ENCODE peak calls at places on chromosomes 12 and 14, in eight cellular contexts. P is RWPE2, I is prostate gland, M is MG63, Q is tibial artery, Y is SJCRH30, G is NT2/D1, E is K562. F is an unnamed sample. For H3K27me3, the result is how much of the 10 kb centered on the place peaks cover.

GRCh38 chr14:82913396-82913795 is 1379.7 kb upstream of the SEL1L start:
- DNase-seq in P (no peak), I (no peak), M (no peak), Q (no peak), Y (no peak), G (no peak), E (no peak), F (no peak)

GRCh38 chr14:71071042-71071441 is 163.8 kb downstream of the PCNX1 start:
- DNase-seq in P (no peak), I (no peak), M (no peak), Q (no peak), Y (no peak), G (no peak), E (no peak), F (no peak)

GRCh38 chr12:95205685-95206084 is 11.6 kb downstream of the FGD6 start:
- DNase-seq in P (peak), I (peak), M (peak), Q (no peak), Y (no peak), G (no peak), E (peak), F (peak)

GRCh38 chr12:46299846-46300245 is 31.0 kb upstream of the SLC38A1 start:
- DNase-seq in P (no peak), I (no peak), M (no peak), Q (no peak), Y (peak), G (no peak), E (no peak), F (no peak)

GRCh38 chr12:93333054-93333453 is 44.7 kb upstream of the NUDT4 start:
- DNase-seq in P (no peak), I (no peak), M (no peak), Q (no peak), Y (no peak), G (no peak), E (no peak), F (no peak)

GRCh38 chr12:92144631-92145480 is 790 bp downstream of the BTG1 start:
- DNase-seq in P (peak), I (peak), M (peak), Q (peak), Y (peak), G (peak), E (peak), F (no peak)

GRCh38 chr12:946212-946611 is 3.3 kb downstream of the RAD52 start:
- DNase-seq in P (no peak), I (no peak), M (no peak), Q (no peak), Y (no peak), G (no peak), E (no peak), F (no peak)

GRCh38 chr14:102323102-102323501 is 3.6 kb downstream of the ZNF839 start:
- DNase-seq in P (no peak), I (peak), M (peak), Q (peak), Y (peak), G (no peak), E (no peak), F (peak)

GRCh38 chr14:91403069-91403600 is 14.5 kb downstream of the CCDC88C start:
- DNase-seq in P (no peak), I (no peak), M (no peak), Q (no peak), Y (no peak), G (no peak), E (no peak), F (no peak)

GRCh38 chr12:1474059-1474537 is 120.3 kb downstream of the FBXL14 start:
- DNase-seq in P (no peak), I (no peak), M (peak), Q (no peak), Y (peak), G (peak), E (no peak), F (peak)

GRCh38 chr12:125191361-125192087 is 126.3 kb downstream of the AACS start:
- DNase-seq in P (no peak), I (no peak), M (no peak), Q (no peak), Y (no peak), G (no peak), E (no peak), F (no peak)
- H3K27me3 ChIP-seq in P (under half), I (under half), M (under half), Q (half or more), Y (under half), G (half or more), E (under half), F (under half)

DNA sequence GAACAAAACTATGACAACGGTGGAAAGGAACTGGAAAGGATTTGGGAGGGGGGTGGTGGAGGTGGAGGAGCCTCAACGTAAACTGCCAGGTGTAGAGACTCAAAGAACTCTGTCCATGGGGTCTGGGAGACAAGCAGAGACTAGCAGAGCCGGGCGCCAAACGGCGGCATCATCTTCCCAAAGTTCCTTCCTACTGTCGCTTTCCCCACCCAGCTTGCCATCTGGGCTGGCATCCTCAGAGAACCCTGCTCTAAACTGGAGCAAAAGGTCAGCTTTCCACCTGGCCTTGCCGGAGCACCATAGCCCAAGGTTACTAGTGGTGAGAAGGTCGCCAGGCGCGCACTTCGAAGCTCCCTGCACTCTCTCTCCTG is 4.0 kb upstream of the IRF2BPL start:
- DNase-seq in P (peak), I (no peak), M (no peak), Q (no peak), Y (no peak), G (no peak), E (no peak), F (no peak)
- H3K4me3 ChIP-seq in P (peak), I (peak), M (no peak), Q (peak), Y (peak), G (peak), E (no peak), F (peak)

DNA sequence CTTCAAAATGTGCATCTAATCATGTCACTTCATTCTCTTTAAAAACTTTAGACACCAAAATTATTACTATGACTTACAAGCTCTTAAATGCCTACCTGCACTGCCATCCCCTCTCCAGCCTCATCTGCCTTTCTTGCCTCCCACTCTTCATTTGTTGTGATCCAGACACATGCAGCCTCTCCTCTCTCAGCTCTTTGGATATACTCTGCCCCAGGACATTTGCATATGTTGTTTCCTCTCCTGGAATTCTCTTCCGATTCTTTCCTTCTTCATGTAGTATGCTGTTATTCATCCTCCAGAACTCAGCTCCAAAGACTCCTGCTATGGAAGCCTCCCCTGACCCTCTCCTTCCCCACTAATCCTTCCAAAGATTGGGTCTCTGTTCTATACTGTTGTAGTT is 197.6 kb downstream of the ANO4 start:
- DNase-seq in P (no peak), I (no peak), M (no peak), Q (no peak), Y (no peak), G (no peak), E (no peak), F (no peak)
- H3K27me3 ChIP-seq in P (under half), I (under half), M (under half), Q (under half), Y (under half), G (under half), E (under half), F (under half)

DNA sequence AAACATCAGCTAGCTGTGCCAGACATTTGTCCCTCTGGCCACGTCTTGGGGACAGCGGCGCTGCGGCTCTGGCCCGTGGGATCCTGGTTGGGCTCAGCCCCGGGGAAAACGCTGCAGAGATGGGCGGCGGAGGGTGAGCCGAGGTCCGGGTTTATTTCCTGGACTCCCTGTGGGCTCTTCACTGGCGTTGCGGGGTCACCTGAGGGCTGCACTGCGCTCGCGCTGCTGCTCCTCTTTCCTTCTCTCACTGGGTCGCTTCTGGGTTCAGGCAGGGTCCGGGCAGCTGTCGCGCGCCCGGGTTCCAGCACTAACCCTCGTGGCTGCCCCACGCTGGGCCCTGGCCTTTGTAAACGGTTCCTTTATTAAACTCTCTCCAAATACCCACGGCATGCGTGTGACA is 35.6 kb downstream of the NFKBIA start:
- DNase-seq in P (no peak), I (no peak), M (no peak), Q (no peak), Y (no peak), G (no peak), E (no peak), F (no peak)
- H3K4me3 ChIP-seq in P (no peak), I (no peak), M (no peak), Q (peak), Y (peak), G (no peak), E (no peak), F (no peak)

GRCh38 chr12:88958961-88959360 is 378.7 kb upstream of the KITLG start:
- DNase-seq in P (no peak), I (no peak), M (no peak), Q (no peak), Y (peak), G (no peak), E (no peak), F (no peak)

GRCh38 chr12:88960213-88960878 is 380.1 kb upstream of the KITLG start:
- DNase-seq in P (no peak), I (no peak), M (no peak), Q (no peak), Y (no peak), G (no peak), E (no peak), F (peak)

GRCh38 chr12:88957358-88957757 is 377.1 kb upstream of the KITLG start:
- DNase-seq in P (no peak), I (no peak), M (peak), Q (no peak), Y (no peak), G (no peak), E (no peak), F (no peak)

GRCh38 chr12:88955541-88955940 is 375.3 kb upstream of the KITLG start:
- DNase-seq in P (no peak), I (no peak), M (no peak), Q (no peak), Y (no peak), G (no peak), E (no peak), F (no peak)

DNA sequence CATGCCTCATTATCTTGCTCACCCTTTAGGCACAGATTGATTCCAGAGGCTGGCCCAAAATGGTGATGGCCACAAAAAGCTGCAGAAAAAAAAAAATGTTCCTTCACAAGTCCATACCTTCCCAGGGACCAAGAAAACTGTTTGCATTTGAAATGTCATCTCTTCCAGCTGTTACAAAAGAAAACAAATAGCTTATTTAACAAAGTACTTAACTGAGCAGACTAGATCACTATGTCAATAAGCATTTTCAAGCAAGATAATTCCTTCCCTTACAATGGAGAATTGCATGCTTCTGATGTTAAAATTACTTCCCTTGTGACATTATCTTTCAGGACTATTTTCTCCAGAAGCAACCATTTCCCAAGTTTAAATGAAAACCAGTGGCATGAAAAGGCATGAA is 377.9 kb upstream of the KITLG start:
- DNase-seq in P (no peak), I (no peak), M (no peak), Q (no peak), Y (no peak), G (peak), E (no peak), F (no peak)
- H3K27me3 ChIP-seq in P (under half), I (under half), M (under half), Q (under half), Y (under half), G (under half), E (under half), F (under half)

GRCh38 chr14:105485720-105486332 is 860 bp upstream of the CRIP1 start:
- DNase-seq in P (no peak), I (no peak), M (no peak), Q (no peak), Y (peak), G (no peak), E (peak), F (no peak)

GRCh38 chr14:105487986-105488777 is 1.5 kb downstream of the CRIP1 start:
- DNase-seq in P (no peak), I (no peak), M (no peak), Q (no peak), Y (no peak), G (no peak), E (no peak), F (no peak)

GRCh38 chr14:105487449-105487985 is 831 bp downstream of the CRIP1 start:
- DNase-seq in P (no peak), I (no peak), M (no peak), Q (peak), Y (no peak), G (no peak), E (peak), F (no peak)

GRCh38 chr14:105486333-105486973 is at the start of gene CRIP1:
- DNase-seq in P (no peak), I (no peak), M (no peak), Q (no peak), Y (no peak), G (no peak), E (no peak), F (no peak)

DNA sequence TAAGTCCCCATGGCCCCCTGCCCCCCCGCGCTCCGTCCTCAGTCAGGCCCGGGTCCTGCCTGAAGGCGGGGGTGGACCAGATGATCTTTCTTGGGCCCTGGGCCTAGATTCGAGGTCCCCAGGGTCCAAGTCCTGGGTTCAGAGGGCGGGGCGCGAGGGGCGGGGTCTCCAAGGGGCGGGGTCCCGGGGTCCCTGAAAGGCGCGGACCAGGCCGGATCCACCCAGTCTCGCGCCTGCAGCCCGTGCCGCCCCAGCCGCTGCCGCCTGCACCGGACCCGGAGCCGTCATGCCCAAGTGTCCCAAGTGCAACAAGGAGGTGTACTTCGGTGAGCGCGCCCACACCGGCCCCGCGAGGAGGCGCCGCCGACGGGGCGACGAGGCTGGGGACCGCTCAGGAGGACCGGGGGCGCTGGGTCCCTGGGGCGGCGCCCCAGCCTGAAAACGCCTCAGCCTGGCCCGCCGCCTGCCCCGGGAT is 325 bp downstream of the CRIP1 start:
- DNase-seq in P (no peak), I (no peak), M (peak), Q (peak), Y (no peak), G (no peak), E (no peak), F (no peak)
- H3K4me3 ChIP-seq in P (peak), I (peak), M (peak), Q (peak), Y (no peak), G (peak), E (no peak), F (no peak)

GRCh38 chr12:113145720-113146551 is 3.6 kb upstream of the CFAP73 start:
- DNase-seq in P (no peak), I (no peak), M (no peak), Q (no peak), Y (no peak), G (no peak), E (no peak), F (no peak)

GRCh38 chr12:113144771-113145170 is 4.8 kb upstream of the CFAP73 start:
- DNase-seq in P (no peak), I (no peak), M (no peak), Q (no peak), Y (no peak), G (no peak), E (no peak), F (no peak)

GRCh38 chr12:113143959-113144358 is 5.6 kb upstream of the CFAP73 start:
- DNase-seq in P (no peak), I (no peak), M (no peak), Q (no peak), Y (no peak), G (no peak), E (no peak), F (no peak)

GRCh38 chr12:113149361-113150150 is at the start of gene CFAP73:
- DNase-seq in P (no peak), I (no peak), M (peak), Q (no peak), Y (peak), G (peak), E (peak), F (peak)

DNA sequence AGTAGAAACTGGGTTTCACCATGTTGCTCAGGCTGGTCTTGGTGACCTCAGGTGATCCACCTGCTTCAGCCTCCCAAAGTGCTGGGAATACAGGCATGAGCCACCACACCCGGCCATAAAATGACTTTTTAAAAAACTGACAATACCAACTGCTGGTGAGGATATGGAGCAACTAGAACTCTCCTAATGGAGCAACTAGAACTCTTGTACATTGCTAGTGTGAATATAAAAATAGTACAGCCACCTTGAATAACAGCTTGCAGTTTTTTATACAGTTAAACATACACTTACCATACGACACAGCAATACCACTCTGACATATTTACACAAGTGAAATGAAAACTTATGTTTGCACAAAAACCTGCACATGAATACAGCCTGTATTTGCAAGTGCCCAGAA is 2.5 kb upstream of the CFAP73 start:
- DNase-seq in P (no peak), I (no peak), M (no peak), Q (no peak), Y (no peak), G (no peak), E (no peak), F (no peak)
- H3K27me3 ChIP-seq in P (under half), I (under half), M (under half), Q (under half), Y (under half), G (under half), E (under half), F (under half)

GRCh38 chr12:42552822-42553221 is 36.7 kb downstream of the PRICKLE1 start:
- DNase-seq in P (no peak), I (no peak), M (no peak), Q (no peak), Y (no peak), G (no peak), E (no peak), F (no peak)
- H3K4me3 ChIP-seq in P (no peak), I (no peak), M (no peak), Q (no peak), Y (no peak), G (no peak), E (no peak), F (no peak)

GRCh38 chr12:132291402-132292175 is 37.8 kb downstream of the GALNT9 start:
- DNase-seq in P (peak), I (no peak), M (no peak), Q (no peak), Y (no peak), G (no peak), E (no peak), F (no peak)
- H3K27me3 ChIP-seq in P (under half), I (under half), M (under half), Q (half or more), Y (under half), G (half or more), E (half or more), F (under half)

F was measured in BJ.